ENCODE peak calls at places on chromosomes 1 and 21, in eight cellular contexts. One of them, this sample, is unnamed.

GRCh38 chr1:227399152-227399730 is 80.9 kb upstream of the CDC42BPA start:
- DNase-seq in esophagus muscularis mucosa: no peak
- DNase-seq in uterus: no peak
- DNase-seq in IMR-90: no peak
- DNase-seq in adrenal gland: no peak
- DNase-seq in body of pancreas: no peak
- DNase-seq in right lobe of liver: no peak
- DNase-seq in K562: no peak
- DNase-seq in this sample: no peak

GRCh38 chr1:28443550-28443949 is 62.3 kb upstream of the RCC1 start:
- DNase-seq in IMR-90: no peak
- DNase-seq in adrenal gland: no peak
- DNase-seq in uterus: no peak
- DNase-seq in body of pancreas: no peak
- DNase-seq in K562: no peak
- DNase-seq in esophagus muscularis mucosa: no peak
- DNase-seq in right lobe of liver: no peak
- DNase-seq in this sample: no peak

GRCh38 chr1:10768552-10768951 is 27.9 kb downstream of the CASZ1 start:
- DNase-seq in body of pancreas: no peak
- DNase-seq in adrenal gland: no peak
- DNase-seq in IMR-90: no peak
- DNase-seq in right lobe of liver: no peak
- DNase-seq in K562: no peak
- DNase-seq in esophagus muscularis mucosa: no peak
- DNase-seq in uterus: no peak
- DNase-seq in this sample: no peak

GRCh38 chr1:171606402-171606941 is 15.6 kb upstream of the MYOCOS start:
- DNase-seq in IMR-90: no peak
- DNase-seq in uterus: no peak
- DNase-seq in esophagus muscularis mucosa: no peak
- DNase-seq in body of pancreas: no peak
- DNase-seq in right lobe of liver: no peak
- DNase-seq in K562: no peak
- DNase-seq in adrenal gland: no peak
- DNase-seq in this sample: no peak

GRCh38 chr1:196002906-196003305 is 605.3 kb downstream of the KCNT2 start:
- DNase-seq in IMR-90: no peak
- DNase-seq in adrenal gland: no peak
- DNase-seq in esophagus muscularis mucosa: no peak
- DNase-seq in K562: no peak
- DNase-seq in body of pancreas: no peak
- DNase-seq in right lobe of liver: no peak
- DNase-seq in uterus: no peak
- DNase-seq in this sample: no peak

GRCh38 chr21:46368533-46369285 is 44.8 kb downstream of the PCNT start:
- DNase-seq in adrenal gland: no peak
- DNase-seq in K562: no peak
- DNase-seq in IMR-90: no peak
- DNase-seq in right lobe of liver: no peak
- DNase-seq in uterus: no peak
- DNase-seq in body of pancreas: no peak
- DNase-seq in esophagus muscularis mucosa: no peak
- DNase-seq in this sample: no peak

GRCh38 chr21:41681939-41682718 is 84.7 kb downstream of the RIPK4 start:
- DNase-seq in uterus: no peak
- DNase-seq in body of pancreas: no peak
- DNase-seq in right lobe of liver: no peak
- DNase-seq in K562: no peak
- DNase-seq in IMR-90: no peak
- DNase-seq in esophagus muscularis mucosa: no peak
- DNase-seq in adrenal gland: no peak
- DNase-seq in this sample: no peak

GRCh38 chr1:100622966-100623762 is 85.2 kb downstream of the GPR88 start:
- DNase-seq in esophagus muscularis mucosa: no peak
- DNase-seq in IMR-90: peak
- DNase-seq in uterus: no peak
- DNase-seq in body of pancreas: no peak
- DNase-seq in K562: no peak
- DNase-seq in right lobe of liver: no peak
- DNase-seq in adrenal gland: no peak
- DNase-seq in this sample: no peak

GRCh38 chr1:26387447-26387846 is 14.9 kb upstream of the ZNF683 start:
- DNase-seq in IMR-90: peak
- DNase-seq in adrenal gland: no peak
- DNase-seq in K562: no peak
- DNase-seq in esophagus muscularis mucosa: no peak
- DNase-seq in right lobe of liver: peak
- DNase-seq in body of pancreas: no peak
- DNase-seq in uterus: no peak
- DNase-seq in this sample: no peak

DNA sequence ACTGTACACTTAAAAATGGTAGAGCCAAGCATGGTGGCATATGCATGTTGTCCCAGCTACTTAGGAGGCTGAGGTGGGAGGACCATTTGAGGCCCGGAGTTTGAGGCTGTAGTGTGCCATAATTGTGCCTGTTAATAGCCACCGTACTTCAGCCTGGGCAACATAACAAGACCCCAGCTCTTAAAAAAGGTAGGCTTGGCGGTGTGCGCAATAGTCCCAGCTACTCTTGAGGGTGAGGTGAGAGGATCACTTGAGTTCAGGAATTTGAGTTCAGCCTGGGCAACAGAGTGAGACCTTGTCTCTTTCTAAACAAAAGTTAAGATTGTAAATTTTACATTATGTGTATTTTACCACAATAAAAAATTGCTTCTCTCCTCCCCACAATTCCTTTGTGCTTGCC is 19.7 kb downstream of the FNBP1L start:
- DNase-seq in right lobe of liver: no peak
- DNase-seq in uterus: no peak
- DNase-seq in adrenal gland: no peak
- DNase-seq in K562: no peak
- DNase-seq in esophagus muscularis mucosa: no peak
- DNase-seq in IMR-90: no peak
- DNase-seq in body of pancreas: no peak
- DNase-seq in this sample: no peak
- TF ChIP-seq POLR2A in right lobe of liver: no peak
- TF ChIP-seq POLR2A in uterus: no peak
- TF ChIP-seq POLR2A in adrenal gland: no peak
- TF ChIP-seq POLR2A in K562: no peak
- TF ChIP-seq POLR2A in esophagus muscularis mucosa: no peak
- TF ChIP-seq POLR2A in IMR-90: no peak
- TF ChIP-seq POLR2A in body of pancreas: no peak
- TF ChIP-seq POLR2A in this sample: no peak

GRCh38 chr1:39826583-39826982 is 37.9 kb upstream of the BMP8B start:
- DNase-seq in K562: no peak
- DNase-seq in IMR-90: no peak
- DNase-seq in uterus: no peak
- DNase-seq in adrenal gland: no peak
- DNase-seq in body of pancreas: no peak
- DNase-seq in right lobe of liver: no peak
- DNase-seq in esophagus muscularis mucosa: no peak
- DNase-seq in this sample: no peak
- TF ChIP-seq CTCF in K562: peak
- TF ChIP-seq CTCF in IMR-90: no peak
- TF ChIP-seq CTCF in uterus: no peak
- TF ChIP-seq CTCF in adrenal gland: no peak
- TF ChIP-seq CTCF in body of pancreas: no peak
- TF ChIP-seq CTCF in right lobe of liver: no peak
- TF ChIP-seq CTCF in esophagus muscularis mucosa: no peak
- TF ChIP-seq CTCF in this sample: no peak

GRCh38 chr1:206672844-206673758 is 11.6 kb upstream of the MAPKAPK2 start:
- DNase-seq in uterus: no peak
- DNase-seq in body of pancreas: no peak
- DNase-seq in K562: peak
- DNase-seq in IMR-90: peak
- DNase-seq in esophagus muscularis mucosa: no peak
- DNase-seq in right lobe of liver: no peak
- DNase-seq in adrenal gland: no peak
- DNase-seq in this sample: peak
- TF ChIP-seq POLR2A in uterus: no peak
- TF ChIP-seq POLR2A in body of pancreas: no peak
- TF ChIP-seq POLR2A in K562: no peak
- TF ChIP-seq POLR2A in IMR-90: no peak
- TF ChIP-seq POLR2A in esophagus muscularis mucosa: no peak
- TF ChIP-seq POLR2A in right lobe of liver: no peak
- TF ChIP-seq POLR2A in adrenal gland: no peak
- TF ChIP-seq POLR2A in this sample: no peak

GRCh38 chr1:193118803-193119730 is 2.8 kb upstream of the CDC73 start:
- DNase-seq in body of pancreas: no peak
- DNase-seq in esophagus muscularis mucosa: no peak
- DNase-seq in uterus: no peak
- DNase-seq in right lobe of liver: no peak
- DNase-seq in adrenal gland: no peak
- DNase-seq in K562: no peak
- DNase-seq in IMR-90: no peak
- DNase-seq in this sample: no peak
- TF ChIP-seq CTCF in body of pancreas: no peak
- TF ChIP-seq CTCF in esophagus muscularis mucosa: no peak
- TF ChIP-seq CTCF in uterus: no peak
- TF ChIP-seq CTCF in right lobe of liver: no peak
- TF ChIP-seq CTCF in adrenal gland: no peak
- TF ChIP-seq CTCF in K562: no peak
- TF ChIP-seq CTCF in IMR-90: no peak
- TF ChIP-seq CTCF in this sample: no peak

GRCh38 chr1:33195560-33195959 is 13.7 kb upstream of the TRIM62 start:
- DNase-seq in body of pancreas: no peak
- DNase-seq in right lobe of liver: no peak
- DNase-seq in K562: no peak
- DNase-seq in esophagus muscularis mucosa: no peak
- DNase-seq in adrenal gland: no peak
- DNase-seq in IMR-90: peak
- DNase-seq in uterus: no peak
- DNase-seq in this sample: no peak
- TF ChIP-seq POLR2A in body of pancreas: no peak
- TF ChIP-seq POLR2A in right lobe of liver: no peak
- TF ChIP-seq POLR2A in K562: no peak
- TF ChIP-seq POLR2A in esophagus muscularis mucosa: no peak
- TF ChIP-seq POLR2A in adrenal gland: no peak
- TF ChIP-seq POLR2A in IMR-90: no peak
- TF ChIP-seq POLR2A in uterus: no peak
- TF ChIP-seq POLR2A in this sample: no peak

GRCh38 chr1:78559680-78560079 is 60.6 kb upstream of the IFI44L start:
- DNase-seq in IMR-90: no peak
- DNase-seq in K562: no peak
- DNase-seq in esophagus muscularis mucosa: no peak
- DNase-seq in body of pancreas: no peak
- DNase-seq in right lobe of liver: no peak
- DNase-seq in adrenal gland: no peak
- DNase-seq in uterus: no peak
- DNase-seq in this sample: no peak

GRCh38 chr1:78549366-78549765 is 58.6 kb downstream of the PTGFR start:
- DNase-seq in IMR-90: no peak
- DNase-seq in right lobe of liver: no peak
- DNase-seq in adrenal gland: no peak
- DNase-seq in uterus: no peak
- DNase-seq in body of pancreas: no peak
- DNase-seq in esophagus muscularis mucosa: no peak
- DNase-seq in K562: no peak
- DNase-seq in this sample: no peak

GRCh38 chr1:78554840-78555239 is 64.1 kb downstream of the PTGFR start:
- DNase-seq in right lobe of liver: no peak
- DNase-seq in adrenal gland: no peak
- DNase-seq in esophagus muscularis mucosa: no peak
- DNase-seq in body of pancreas: no peak
- DNase-seq in IMR-90: no peak
- DNase-seq in uterus: no peak
- DNase-seq in K562: no peak
- DNase-seq in this sample: no peak

DNA sequence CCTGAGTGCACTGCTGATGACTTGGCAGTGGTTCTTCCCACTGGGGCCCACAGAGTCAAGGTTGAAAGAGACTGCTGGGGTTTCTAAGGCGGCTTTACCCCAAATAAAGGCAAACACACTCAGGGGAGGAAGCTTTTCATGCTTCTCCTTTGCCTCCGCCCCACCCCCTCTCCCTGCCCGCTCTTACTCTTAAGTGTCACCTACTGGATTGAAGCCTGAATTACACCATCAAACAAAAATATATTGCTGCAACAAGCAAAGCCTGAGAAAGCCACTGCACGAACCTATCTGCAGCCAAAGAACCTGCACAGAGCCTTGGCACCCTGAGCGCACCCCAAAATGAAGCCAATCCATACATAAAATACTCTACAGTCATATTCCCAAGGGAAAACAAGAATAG is 63.1 kb downstream of the PTGFR start:
- DNase-seq in esophagus muscularis mucosa: no peak
- DNase-seq in IMR-90: no peak
- DNase-seq in adrenal gland: no peak
- DNase-seq in K562: no peak
- DNase-seq in uterus: no peak
- DNase-seq in body of pancreas: no peak
- DNase-seq in right lobe of liver: no peak
- DNase-seq in this sample: no peak
- TF ChIP-seq CTCF in esophagus muscularis mucosa: no peak
- TF ChIP-seq CTCF in IMR-90: no peak
- TF ChIP-seq CTCF in adrenal gland: no peak
- TF ChIP-seq CTCF in K562: no peak
- TF ChIP-seq CTCF in uterus: no peak
- TF ChIP-seq CTCF in body of pancreas: no peak
- TF ChIP-seq CTCF in right lobe of liver: no peak
- TF ChIP-seq CTCF in this sample: no peak

This sample was measured in heart left ventricle.